ENCODE peak calls at places on chromosome X, in eight cellular contexts. O, J, C, K, A, P, W and H are unnamed samples. For H3K9me3, the result is how much of the 10 kb centered on the place peaks cover.

GRCh38 chrX:46574941-46575381 is 1.4 kb downstream of the CHST7 start:
- DNase-seq in O (peak), J (no peak), C (peak), K (peak), A (no peak), P (peak), W (peak), H (no peak)

GRCh38 chrX:19678941-19679340 is 163.6 kb upstream of the MAP3K15 start:
- DNase-seq in O (no peak), J (no peak), C (no peak), K (no peak), A (no peak), P (no peak), W (no peak), H (no peak)

GRCh38 chrX:154750301-154751120 is at the start of gene GAB3:
- DNase-seq in O (peak), J (no peak), C (peak), K (peak), A (no peak), P (peak), W (no peak), H (peak)

GRCh38 chrX:8743126-8743732 is 11.3 kb upstream of the ANOS1 start:
- DNase-seq in O (peak), J (no peak), C (peak), K (peak), A (peak), P (peak), W (peak), H (peak)

GRCh38 chrX:123731258-123731986 is 1.4 kb downstream of the THOC2 start:
- DNase-seq in O (peak), J (no peak), C (peak), K (peak), A (no peak), P (peak), W (no peak), H (no peak)

GRCh38 chrX:65407157-65407626 is 127.4 kb downstream of the LAS1L start:
- DNase-seq in O (peak), J (no peak), C (no peak), K (peak), A (no peak), P (no peak), W (no peak), H (no peak)

GRCh38 chrX:36364262-36364661 is 444.7 kb downstream of the CFAP47 start:
- DNase-seq in O (no peak), J (no peak), C (no peak), K (no peak), A (no peak), P (no peak), W (no peak), H (no peak)

GRCh38 chrX:153626025-153626633 is 20.9 kb upstream of the DUSP9 start:
- DNase-seq in O (no peak), J (no peak), C (no peak), K (no peak), A (no peak), P (no peak), W (no peak), H (no peak)

GRCh38 chrX:131704136-131704695 is 160.3 kb downstream of the OR13H1 start:
- DNase-seq in O (no peak), J (no peak), C (peak), K (peak), A (no peak), P (no peak), W (no peak), H (peak)

GRCh38 chrX:111039606-111040005 is 56.4 kb upstream of the PAK3 start:
- DNase-seq in O (no peak), J (no peak), C (no peak), K (no peak), A (no peak), P (no peak), W (peak), H (no peak)

GRCh38 chrX:12789976-12790375 is 1.2 kb upstream of the PRPS2 start:
- DNase-seq in O (no peak), J (no peak), C (no peak), K (no peak), A (no peak), P (no peak), W (no peak), H (no peak)

GRCh38 chrX:12701625-12702024 is 89.6 kb upstream of the PRPS2 start:
- DNase-seq in O (peak), J (peak), C (peak), K (peak), A (peak), P (peak), W (peak), H (peak)

GRCh38 chrX:20139966-20140365 is 1.7 kb downstream of the EIF1AX start:
- DNase-seq in O (no peak), J (no peak), C (no peak), K (peak), A (no peak), P (no peak), W (no peak), H (no peak)

GRCh38 chrX:107710617-107711391 is 64.8 kb downstream of the TSC22D3 start:
- DNase-seq in O (no peak), J (no peak), C (peak), K (peak), A (peak), P (no peak), W (no peak), H (peak)

GRCh38 chrX:39705299-39705698 is 392.5 kb downstream of the BCOR start:
- DNase-seq in O (no peak), J (peak), C (peak), K (peak), A (peak), P (peak), W (no peak), H (no peak)

GRCh38 chrX:72073614-72074013 is 58.1 kb downstream of the RTL5 start:
- DNase-seq in O (no peak), J (no peak), C (no peak), K (no peak), A (no peak), P (no peak), W (no peak), H (no peak)

GRCh38 chrX:633655-634305 is 3.2 kb downstream of the SHOX start:
- DNase-seq in O (no peak), J (no peak), C (no peak), K (no peak), A (no peak), P (no peak), W (no peak), H (no peak)

GRCh38 chrX:116009871-116010710 is 160.5 kb upstream of the AGTR2 start:
- DNase-seq in O (peak), J (no peak), C (peak), K (no peak), A (no peak), P (peak), W (peak), H (no peak)

GRCh38 chrX:23904096-23904495 is 3.6 kb downstream of the APOO start:
- DNase-seq in O (no peak), J (no peak), C (no peak), K (no peak), A (no peak), P (no peak), W (peak), H (no peak)

GRCh38 chrX:119325456-119325855 is 73.7 kb upstream of the SLC25A43 start:
- DNase-seq in O (no peak), J (no peak), C (no peak), K (peak), A (no peak), P (no peak), W (no peak), H (peak)

GRCh38 chrX:49308604-49309269 is 5.3 kb downstream of the GAGE10 start:
- DNase-seq in O (no peak), J (no peak), C (peak), K (peak), A (peak), P (peak), W (no peak), H (no peak)

GRCh38 chrX:39755152-39756032 is 342.4 kb downstream of the BCOR start:
- DNase-seq in O (no peak), J (peak), C (peak), K (peak), A (peak), P (peak), W (peak), H (no peak)

GRCh38 chrX:21354725-21355124 is 19.5 kb upstream of the CNKSR2 start:
- DNase-seq in O (no peak), J (no peak), C (no peak), K (peak), A (no peak), P (no peak), W (no peak), H (no peak)

GRCh38 chrX:13937370-13938052 is 92.2 kb downstream of the GEMIN8 start:
- DNase-seq in O (peak), J (no peak), C (no peak), K (peak), A (no peak), P (no peak), W (no peak), H (no peak)

GRCh38 chrX:14936561-14936960 is 63.3 kb downstream of the MOSPD2 start:
- DNase-seq in O (no peak), J (no peak), C (no peak), K (peak), A (no peak), P (peak), W (no peak), H (peak)

GRCh38 chrX:136710324-136710951 is 62.5 kb downstream of the CD40LG start:
- DNase-seq in O (no peak), J (no peak), C (no peak), K (peak), A (no peak), P (no peak), W (no peak), H (no peak)

GRCh38 chrX:131711478-131711867 is 167.6 kb downstream of the OR13H1 start:
- DNase-seq in O (no peak), J (no peak), C (no peak), K (no peak), A (no peak), P (no peak), W (no peak), H (no peak)

GRCh38 chrX:109347618-109348017 is 134.3 kb downstream of the GUCY2F start:
- DNase-seq in O (no peak), J (no peak), C (no peak), K (peak), A (no peak), P (no peak), W (peak), H (no peak)

GRCh38 chrX:106862972-106863688 is 40.0 kb downstream of the RIPPLY1 start:
- DNase-seq in O (peak), J (no peak), C (peak), K (no peak), A (no peak), P (no peak), W (peak), H (peak)

GRCh38 chrX:2552621-2553297 is 52.0 kb upstream of the DHRSX start:
- DNase-seq in O (no peak), J (no peak), C (no peak), K (peak), A (peak), P (no peak), W (no peak), H (no peak)

GRCh38 chrX:55135171-55135570 is 46.4 kb downstream of the PAGE2 start:
- DNase-seq in O (peak), J (no peak), C (peak), K (peak), A (peak), P (no peak), W (no peak), H (peak)

GRCh38 chrX:114964374-114964773 is 53.0 kb downstream of the IL13RA2 start:
- DNase-seq in O (no peak), J (no peak), C (no peak), K (no peak), A (no peak), P (no peak), W (no peak), H (no peak)

GRCh38 chrX:140274761-140275525 is 229.9 kb downstream of the SOX3 start:
- DNase-seq in O (no peak), J (no peak), C (no peak), K (peak), A (no peak), P (no peak), W (peak), H (no peak)

GRCh38 chrX:11952176-11952720 is 186.0 kb upstream of the FRMPD4 start:
- DNase-seq in O (no peak), J (no peak), C (no peak), K (no peak), A (no peak), P (no peak), W (no peak), H (no peak)

GRCh38 chrX:134571831-134572230 is 86.4 kb downstream of the PLAC1 start:
- DNase-seq in O (no peak), J (no peak), C (no peak), K (no peak), A (no peak), P (no peak), W (no peak), H (no peak)

DNA sequence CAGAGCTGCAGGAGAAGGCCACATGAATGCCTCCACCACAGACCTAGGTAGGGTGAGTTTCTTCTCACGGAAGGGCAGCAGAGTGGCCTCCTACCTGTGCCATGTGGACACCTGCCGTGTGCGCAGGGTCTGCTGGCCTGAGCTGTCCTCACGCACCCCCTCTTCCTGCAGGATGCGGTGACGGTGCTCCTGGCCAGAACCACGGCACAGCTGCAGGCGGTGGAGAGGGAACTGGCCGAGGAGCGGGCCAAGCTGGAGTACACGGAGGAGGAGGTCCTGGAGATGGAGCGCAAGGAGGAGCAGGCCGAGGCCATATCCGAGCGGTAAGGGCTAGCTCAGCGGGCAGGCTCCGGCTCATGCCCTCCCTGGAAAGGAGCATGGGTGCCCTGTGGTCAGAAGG is 28.4 kb upstream of the CLCN4 start:
- DNase-seq in O (no peak), J (no peak), C (no peak), K (no peak), A (no peak), P (no peak), W (no peak), H (no peak)
- H3K9me3 ChIP-seq in O (under half), J (under half), C (under half), K (under half), A (under half), P (under half), W (under half), H (under half)

GRCh38 chrX:148661035-148661434 is 160.6 kb downstream of the AFF2 start:
- DNase-seq in O (no peak), J (no peak), C (no peak), K (peak), A (no peak), P (no peak), W (no peak), H (no peak)

GRCh38 chrX:148665001-148665400 is 164.6 kb downstream of the AFF2 start:
- DNase-seq in O (peak), J (no peak), C (no peak), K (no peak), A (no peak), P (no peak), W (no peak), H (no peak)

GRCh38 chrX:148664171-148664570 is 163.8 kb downstream of the AFF2 start:
- DNase-seq in O (no peak), J (no peak), C (no peak), K (no peak), A (no peak), P (no peak), W (no peak), H (no peak)

GRCh38 chrX:148659481-148659880 is 159.1 kb downstream of the AFF2 start:
- DNase-seq in O (no peak), J (no peak), C (no peak), K (no peak), A (no peak), P (no peak), W (no peak), H (no peak)

GRCh38 chrX:148662014-148662413 is 161.6 kb downstream of the AFF2 start:
- DNase-seq in O (no peak), J (no peak), C (no peak), K (no peak), A (no peak), P (no peak), W (no peak), H (no peak)
- H3K9me3 ChIP-seq in O (under half), J (under half), C (under half), K (under half), A (under half), P (under half), W (under half), H (under half)

GRCh38 chrX:144809025-144809424 is 438.3 kb upstream of the SPANXN1 start:
- DNase-seq in O (no peak), J (no peak), C (no peak), K (no peak), A (no peak), P (no peak), W (no peak), H (no peak)

GRCh38 chrX:144810539-144810938 is 436.8 kb upstream of the SPANXN1 start:
- DNase-seq in O (no peak), J (no peak), C (no peak), K (no peak), A (no peak), P (no peak), W (no peak), H (no peak)
- H3K9me3 ChIP-seq in O (under half), J (under half), C (under half), K (under half), A (under half), P (under half), W (under half), H (under half)

GRCh38 chrX:79592259-79592658 is 225.1 kb upstream of the ITM2A start:
- DNase-seq in O (peak), J (no peak), C (no peak), K (no peak), A (no peak), P (no peak), W (no peak), H (no peak)

GRCh38 chrX:79588233-79588632 is 221.1 kb upstream of the ITM2A start:
- DNase-seq in O (no peak), J (no peak), C (no peak), K (no peak), A (no peak), P (no peak), W (no peak), H (no peak)
- H3K9me3 ChIP-seq in O (under half), J (under half), C (under half), K (under half), A (under half), P (under half), W (under half), H (under half)

GRCh38 chrX:68789966-68790365 is 38.9 kb upstream of the EFNB1 start:
- DNase-seq in O (no peak), J (no peak), C (no peak), K (no peak), A (no peak), P (no peak), W (no peak), H (no peak)

GRCh38 chrX:68795741-68796140 is 33.1 kb upstream of the EFNB1 start:
- DNase-seq in O (peak), J (no peak), C (no peak), K (no peak), A (no peak), P (no peak), W (no peak), H (no peak)

GRCh38 chrX:68792083-68792482 is 36.7 kb upstream of the EFNB1 start:
- DNase-seq in O (no peak), J (no peak), C (no peak), K (no peak), A (no peak), P (no peak), W (no peak), H (no peak)

GRCh38 chrX:68794486-68794885 is 34.3 kb upstream of the EFNB1 start:
- DNase-seq in O (no peak), J (no peak), C (no peak), K (no peak), A (no peak), P (no peak), W (no peak), H (no peak)
- H3K9me3 ChIP-seq in O (under half), J (under half), C (under half), K (under half), A (under half), P (under half), W (half or more), H (under half)

DNA sequence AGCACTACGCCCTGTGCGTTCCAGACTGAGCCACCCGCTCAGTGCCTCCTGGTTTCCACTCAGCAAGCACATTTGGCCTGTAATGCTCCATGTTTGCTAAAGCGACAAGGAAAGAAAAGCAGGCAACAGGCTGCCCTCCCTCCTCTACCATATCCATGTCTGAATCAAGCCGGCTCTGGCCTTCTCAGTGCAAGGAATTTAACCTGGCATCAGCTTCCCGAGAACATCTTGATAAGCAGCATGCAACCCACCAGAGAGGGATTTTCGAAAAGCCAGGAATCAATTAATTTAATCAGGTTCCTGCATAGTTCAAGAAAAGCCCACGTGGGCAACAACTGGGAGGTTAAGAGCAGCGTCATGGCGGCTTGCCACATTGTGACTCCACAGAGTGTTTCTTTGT is 228.2 kb downstream of the HS6ST2 start:
- DNase-seq in O (no peak), J (no peak), C (no peak), K (no peak), A (no peak), P (no peak), W (no peak), H (no peak)
- H3K9me3 ChIP-seq in O (under half), J (under half), C (under half), K (under half), A (under half), P (under half), W (under half), H (under half)